ENCODE peak calls at places on chromosome 20, in seven cellular contexts. One of them, this sample, is unnamed.

GRCh38 chr20:3238616-3239025 is 369 bp downstream of the SLC4A11 start:
- DNase-seq in NCI-H1092: peak; percentile 3
- DNase-seq in skeletal muscle cell: no peak
- DNase-seq in sciatic nerve: no peak
- DNase-seq in upper lobe of right lung: no peak
- DNase-seq in activated naive CD4-positive, alpha-beta T cell treated with Interleukin-2 at 50 U/mL for 16 hours: peak; percentile 61
- DNase-seq in epithelial cell of prostate: no peak
- DNase-seq in this sample: no peak

GRCh38 chr20:51650685-51651134 is 108.2 kb upstream of the NFATC2 start:
- DNase-seq in NCI-H1092: no peak
- DNase-seq in skeletal muscle cell: no peak
- DNase-seq in sciatic nerve: no peak
- DNase-seq in upper lobe of right lung: no peak
- DNase-seq in activated naive CD4-positive, alpha-beta T cell treated with Interleukin-2 at 50 U/mL for 16 hours: no peak
- DNase-seq in epithelial cell of prostate: no peak
- DNase-seq in this sample: no peak

GRCh38 chr20:330233-331149 is 5.1 kb downstream of the SOX12 start:
- DNase-seq in NCI-H1092: peak; percentile 24
- DNase-seq in skeletal muscle cell: peak; percentile 21
- DNase-seq in sciatic nerve: no peak
- DNase-seq in upper lobe of right lung: no peak
- DNase-seq in activated naive CD4-positive, alpha-beta T cell treated with Interleukin-2 at 50 U/mL for 16 hours: peak; percentile 67
- DNase-seq in epithelial cell of prostate: no peak
- DNase-seq in this sample: peak; percentile 78

GRCh38 chr20:63092660-63093215 is 86.0 kb upstream of the BHLHE23 start:
- DNase-seq in NCI-H1092: no peak
- DNase-seq in skeletal muscle cell: no peak
- DNase-seq in sciatic nerve: peak; percentile 32
- DNase-seq in upper lobe of right lung: no peak
- DNase-seq in activated naive CD4-positive, alpha-beta T cell treated with Interleukin-2 at 50 U/mL for 16 hours: no peak
- DNase-seq in epithelial cell of prostate: no peak
- DNase-seq in this sample: peak; percentile 33

GRCh38 chr20:31675828-31676533 is 38.3 kb downstream of the COX4I2 start:
- DNase-seq in NCI-H1092: no peak
- DNase-seq in skeletal muscle cell: no peak
- DNase-seq in sciatic nerve: no peak
- DNase-seq in upper lobe of right lung: no peak
- DNase-seq in activated naive CD4-positive, alpha-beta T cell treated with Interleukin-2 at 50 U/mL for 16 hours: peak; percentile 69
- DNase-seq in epithelial cell of prostate: no peak
- DNase-seq in this sample: no peak

GRCh38 chr20:6466065-6466810 is 301.2 kb upstream of the BMP2 start:
- DNase-seq in NCI-H1092: no peak
- DNase-seq in skeletal muscle cell: no peak
- DNase-seq in sciatic nerve: no peak
- DNase-seq in upper lobe of right lung: no peak
- DNase-seq in activated naive CD4-positive, alpha-beta T cell treated with Interleukin-2 at 50 U/mL for 16 hours: no peak
- DNase-seq in epithelial cell of prostate: no peak
- DNase-seq in this sample: no peak

GRCh38 chr20:53260168-53260567 is 288.0 kb downstream of the TSHZ2 start:
- DNase-seq in NCI-H1092: no peak
- DNase-seq in skeletal muscle cell: no peak
- DNase-seq in sciatic nerve: no peak
- DNase-seq in upper lobe of right lung: no peak
- DNase-seq in activated naive CD4-positive, alpha-beta T cell treated with Interleukin-2 at 50 U/mL for 16 hours: no peak
- DNase-seq in epithelial cell of prostate: no peak
- DNase-seq in this sample: no peak

GRCh38 chr20:1813101-1813529 is 82.1 kb upstream of the SIRPA start:
- DNase-seq in NCI-H1092: no peak
- DNase-seq in skeletal muscle cell: peak; percentile 81
- DNase-seq in sciatic nerve: peak; percentile 80
- DNase-seq in upper lobe of right lung: no peak
- DNase-seq in activated naive CD4-positive, alpha-beta T cell treated with Interleukin-2 at 50 U/mL for 16 hours: no peak
- DNase-seq in epithelial cell of prostate: no peak
- DNase-seq in this sample: peak; percentile 79

GRCh38 chr20:41643504-41643938 is 25.3 kb upstream of the CHD6 start:
- DNase-seq in NCI-H1092: peak; percentile 19
- DNase-seq in skeletal muscle cell: peak; percentile 22
- DNase-seq in sciatic nerve: no peak
- DNase-seq in upper lobe of right lung: peak; percentile 71
- DNase-seq in activated naive CD4-positive, alpha-beta T cell treated with Interleukin-2 at 50 U/mL for 16 hours: no peak
- DNase-seq in epithelial cell of prostate: peak; percentile 46
- DNase-seq in this sample: no peak

GRCh38 chr20:3166338-3166912 is 6.8 kb upstream of the FASTKD5 start:
- DNase-seq in NCI-H1092: no peak
- DNase-seq in skeletal muscle cell: no peak
- DNase-seq in sciatic nerve: no peak
- DNase-seq in upper lobe of right lung: no peak
- DNase-seq in activated naive CD4-positive, alpha-beta T cell treated with Interleukin-2 at 50 U/mL for 16 hours: no peak
- DNase-seq in epithelial cell of prostate: no peak
- DNase-seq in this sample: peak; percentile 63

GRCh38 chr20:63969851-63970713 is at the start of gene ZNF512B:
- DNase-seq in NCI-H1092: peak; percentile 64
- DNase-seq in skeletal muscle cell: no peak
- DNase-seq in sciatic nerve: peak; percentile 81
- DNase-seq in upper lobe of right lung: peak; percentile 86
- DNase-seq in activated naive CD4-positive, alpha-beta T cell treated with Interleukin-2 at 50 U/mL for 16 hours: peak; percentile 64
- DNase-seq in epithelial cell of prostate: no peak
- DNase-seq in this sample: peak; percentile 83